ENCODE peak calls at places on chromosomes 2 and 18, in four cellular contexts. A is GM23248, W is fibroblast of lung, Z is HepG2. B is an unnamed sample.

GRCh38 chr2:29347774-29348465 is 232.7 kb downstream of the CLIP4 start:
- DNase-seq in A (no peak), W (no peak), Z (no peak), B (no peak)

GRCh38 chr18:69659142-69659651 is 258.5 kb downstream of the DOK6 start:
- DNase-seq in A (no peak), W (no peak), Z (peak), B (no peak)

GRCh38 chr2:14633031-14633430 is 514 bp downstream of the LRATD1 start:
- DNase-seq in A (no peak), W (no peak), Z (no peak), B (peak)

GRCh38 chr18:79945118-79946042 is 6.1 kb downstream of the SLC66A2 start:
- DNase-seq in A (no peak), W (no peak), Z (no peak), B (no peak)

GRCh38 chr18:41818381-41819355 is 136.4 kb upstream of the PIK3C3 start:
- DNase-seq in A (no peak), W (no peak), Z (no peak), B (no peak)

GRCh38 chr2:149333636-149334035 is 3.2 kb downstream of the LYPD6 start:
- DNase-seq in A (no peak), W (no peak), Z (no peak), B (no peak)

GRCh38 chr2:32357545-32358482 is 991 bp downstream of the BIRC6 start:
- DNase-seq in A (peak), W (peak), Z (peak), B (peak)

GRCh38 chr2:41967426-41968181 is 80.2 kb upstream of the PKDCC start:
- DNase-seq in A (peak), W (peak), Z (no peak), B (no peak)

GRCh38 chr2:216643986-216644662 is 10.9 kb downstream of the IGFBP2 start:
- DNase-seq in A (peak), W (no peak), Z (no peak), B (no peak)

GRCh38 chr2:69565431-69565839 is 78.1 kb downstream of the AAK1 start:
- DNase-seq in A (peak), W (peak), Z (peak), B (no peak)

GRCh38 chr2:132439703-132440398 is 23.2 kb downstream of the GPR39 start:
- DNase-seq in A (peak), W (no peak), Z (peak), B (peak)

GRCh38 chr2:190904644-190905043 is 24.0 kb downstream of the GLS start:
- DNase-seq in A (no peak), W (no peak), Z (no peak), B (no peak)

GRCh38 chr2:199457147-199458016 is at the start of gene SATB2:
- DNase-seq in A (peak), W (peak), Z (no peak), B (peak)

GRCh38 chr2:61356261-61356957 is 114.5 kb downstream of the USP34 start:
- DNase-seq in A (peak), W (peak), Z (peak), B (peak)

GRCh38 chr2:102442967-102443828 is 20.2 kb downstream of the IL18RAP start:
- DNase-seq in A (peak), W (peak), Z (peak), B (peak)

GRCh38 chr2:10971855-10972348 is 60.2 kb downstream of the KCNF1 start:
- DNase-seq in A (no peak), W (no peak), Z (no peak), B (no peak)

GRCh38 chr18:3923750-3924149 is 473.8 kb downstream of the TGIF1 start:
- DNase-seq in A (peak), W (peak), Z (no peak), B (peak)

GRCh38 chr18:76354348-76354747 is 140.7 kb downstream of the ZNF516 start:
- DNase-seq in A (peak), W (peak), Z (no peak), B (peak)

GRCh38 chr2:134379293-134379692 is 125.4 kb downstream of the MGAT5 start:
- DNase-seq in A (peak), W (peak), Z (no peak), B (peak)

GRCh38 chr2:176638167-176639015 is 369.1 kb downstream of the MTX2 start:
- DNase-seq in A (peak), W (peak), Z (peak), B (peak)

GRCh38 chr2:201203916-201204654 is 21.1 kb downstream of the CASP10 start:
- DNase-seq in A (peak), W (peak), Z (no peak), B (no peak)

GRCh38 chr2:201208563-201209252 is 25.8 kb downstream of the CASP10 start:
- DNase-seq in A (no peak), W (no peak), Z (no peak), B (no peak)

GRCh38 chr2:201201371-201201770 is 18.4 kb downstream of the CASP10 start:
- DNase-seq in A (no peak), W (no peak), Z (no peak), B (no peak)

GRCh38 chr2:201205516-201205850 is 22.5 kb downstream of the CASP10 start:
- DNase-seq in A (peak), W (no peak), Z (no peak), B (no peak)

DNA sequence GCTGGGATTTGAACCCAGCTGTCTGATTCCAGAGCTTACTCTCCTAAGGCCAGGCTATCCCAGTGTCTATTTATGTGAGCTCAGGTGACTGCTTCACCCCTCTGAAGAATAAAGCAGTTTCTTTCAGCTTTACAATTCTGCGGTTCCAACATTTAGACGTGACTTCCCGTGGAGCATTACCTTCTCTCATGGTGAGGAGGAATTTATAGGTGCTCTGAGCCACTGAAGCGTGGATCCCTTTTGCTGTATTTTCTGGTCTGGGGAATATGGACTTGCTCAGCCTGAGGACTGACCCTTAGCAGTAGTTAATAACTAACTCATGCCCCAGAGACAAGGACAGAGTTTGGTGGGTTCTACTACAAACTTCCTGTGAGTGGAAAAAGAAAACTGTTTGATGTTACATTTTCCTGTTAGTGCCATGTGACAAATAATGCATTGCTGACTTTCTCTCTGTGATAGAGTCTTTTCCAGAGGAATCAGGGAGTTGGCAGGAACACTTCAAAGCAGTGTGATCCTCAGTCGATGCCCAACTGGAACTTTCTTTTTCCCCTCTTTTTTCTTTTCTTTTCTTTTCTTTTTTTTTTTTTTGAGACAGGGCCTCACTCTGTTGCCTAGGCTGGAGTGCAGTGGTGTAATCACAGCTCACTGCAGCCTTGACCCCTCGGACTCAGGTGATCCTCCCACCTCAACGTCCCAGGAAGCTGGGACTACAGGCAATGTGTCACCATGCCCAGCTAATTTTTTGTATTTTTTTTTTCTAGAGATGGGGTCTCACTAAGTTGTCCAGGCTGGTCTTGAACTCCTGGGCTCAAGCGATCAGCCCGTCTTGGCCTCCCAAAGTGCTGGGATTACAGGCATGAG is 21.9 kb downstream of the CASP10 start:
- DNase-seq in A (no peak), W (no peak), Z (peak), B (no peak)
- H3K9ac ChIP-seq in A (no peak), W (no peak), Z (peak), B (no peak)

DNA sequence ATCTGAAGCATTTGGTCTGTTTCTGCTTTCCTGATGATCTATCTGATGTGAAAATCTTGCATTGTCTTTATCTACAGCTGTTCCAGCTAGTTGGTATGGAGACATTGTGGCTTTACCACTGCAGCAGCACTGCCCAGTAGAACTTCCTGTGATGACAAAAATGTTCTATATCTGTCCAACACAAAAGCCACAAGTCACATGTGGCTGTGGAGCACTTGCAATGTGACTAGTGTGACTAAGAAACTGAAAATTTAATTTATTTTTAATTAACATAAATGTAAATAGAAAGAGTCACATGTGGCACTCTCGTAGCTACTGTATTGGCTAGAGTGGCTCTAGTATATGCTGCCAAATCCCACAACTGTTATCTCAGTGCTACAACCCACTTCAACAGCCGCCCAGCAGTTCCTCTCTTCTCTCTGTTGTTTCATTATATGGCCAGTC is 425.7 kb downstream of the SETBP1 start:
- DNase-seq in A (peak), W (peak), Z (no peak), B (no peak)
- H2AFZ ChIP-seq in A (no peak), W (no peak), Z (no peak), B (no peak)

GRCh38 chr2:136243638-136244557 is 125.9 kb upstream of the CXCR4 start:
- DNase-seq in A (no peak), W (no peak), Z (no peak), B (no peak)

GRCh38 chr2:136246086-136246669 is 128.2 kb upstream of the CXCR4 start:
- DNase-seq in A (peak), W (peak), Z (peak), B (no peak)

GRCh38 chr2:136244558-136244885 is 126.6 kb upstream of the CXCR4 start:
- DNase-seq in A (no peak), W (no peak), Z (no peak), B (no peak)

GRCh38 chr2:136242100-136242499 is 124.2 kb upstream of the CXCR4 start:
- DNase-seq in A (no peak), W (no peak), Z (no peak), B (no peak)

DNA sequence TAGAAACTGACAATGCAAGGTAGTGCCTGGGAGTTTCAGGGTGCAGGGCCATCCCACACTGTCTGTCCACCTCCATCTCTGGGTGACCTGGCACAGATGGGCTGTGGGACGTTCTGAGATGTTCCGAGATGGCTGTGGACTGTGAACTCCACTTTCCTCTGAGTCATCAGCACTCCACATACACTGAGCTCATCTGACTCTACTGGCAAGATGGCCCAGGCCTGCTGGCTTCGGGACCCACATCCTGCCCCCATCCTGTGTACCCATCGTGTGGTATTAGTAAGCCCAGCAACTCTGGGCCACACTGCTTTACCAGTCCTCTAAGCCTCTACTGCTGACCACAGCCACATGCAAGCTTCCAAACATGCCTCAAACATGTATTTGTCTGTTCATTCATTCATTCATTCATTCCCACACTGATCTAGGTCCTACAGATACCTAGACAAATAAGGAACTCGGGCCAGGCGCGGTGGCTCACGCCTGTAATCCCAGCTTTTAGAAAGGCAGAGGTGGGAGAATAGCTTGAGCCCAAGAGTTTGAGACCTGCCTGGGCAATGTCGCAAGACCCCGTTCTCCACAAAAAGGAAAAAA is 124.8 kb upstream of the CXCR4 start:
- DNase-seq in A (peak), W (no peak), Z (no peak), B (no peak)
- H3K9ac ChIP-seq in A (no peak), W (no peak), Z (no peak), B (no peak)

DNA sequence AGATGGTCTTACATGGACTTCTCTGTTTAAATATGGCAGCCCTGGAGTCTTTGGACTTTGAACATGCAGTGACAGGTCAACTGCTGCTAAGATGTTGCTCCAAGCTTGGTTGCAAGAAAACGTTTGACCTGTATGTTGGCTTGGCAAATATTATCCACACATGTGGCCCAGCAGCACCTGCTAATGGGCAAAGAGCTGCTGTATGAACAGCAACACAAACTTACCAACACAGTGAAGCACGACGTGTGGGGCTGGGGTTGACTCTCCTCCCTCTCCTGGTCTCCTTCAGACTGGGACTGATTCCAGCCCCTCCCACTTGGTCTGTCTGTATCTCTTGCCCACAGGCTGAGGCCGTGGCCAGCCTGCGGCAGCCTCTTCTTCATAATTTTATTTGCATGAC is 3.8 kb downstream of the KCNE4 start:
- DNase-seq in A (no peak), W (no peak), Z (no peak), B (no peak)
- H2AFZ ChIP-seq in A (no peak), W (no peak), Z (no peak), B (peak)

GRCh38 chr2:181421464-181421863 is 35.7 kb upstream of the ITGA4 start:
- DNase-seq in A (no peak), W (no peak), Z (no peak), B (no peak)

GRCh38 chr2:181419124-181419855 is 37.9 kb upstream of the ITGA4 start:
- DNase-seq in A (no peak), W (no peak), Z (no peak), B (no peak)

GRCh38 chr2:181421131-181421458 is 36.1 kb upstream of the ITGA4 start:
- DNase-seq in A (no peak), W (no peak), Z (no peak), B (no peak)

GRCh38 chr2:181420259-181421130 is 36.7 kb upstream of the ITGA4 start:
- DNase-seq in A (no peak), W (no peak), Z (no peak), B (no peak)
- H3K9ac ChIP-seq in A (no peak), W (no peak), Z (no peak), B (no peak)

DNA sequence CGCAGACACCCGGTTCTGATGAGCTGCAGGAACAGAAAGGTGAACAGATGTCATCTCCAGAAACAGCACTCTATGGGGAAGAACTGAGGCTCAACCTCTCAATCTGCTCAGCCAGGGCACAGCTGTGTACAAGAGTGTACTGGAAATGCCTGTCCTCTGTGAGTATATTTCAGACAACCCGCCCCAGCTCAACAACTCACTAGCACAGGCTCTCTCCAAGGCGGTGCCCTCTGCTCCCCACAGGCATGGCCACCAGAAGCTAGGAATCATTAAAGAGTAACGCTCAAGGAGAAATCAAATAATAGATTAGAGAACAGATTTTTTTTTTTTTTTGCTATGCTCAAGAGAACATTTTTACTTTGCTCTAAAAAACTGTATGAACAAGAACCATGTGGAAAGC is 43.8 kb downstream of the WDFY1 start:
- DNase-seq in A (no peak), W (no peak), Z (no peak), B (no peak)
- H2AFZ ChIP-seq in A (no peak), W (no peak), Z (no peak), B (no peak)

B was measured in mammary epithelial cell.